ENCODE peak calls at places on chromosome 12, in eight cellular contexts. One of them, this sample, is unnamed.

GRCh38 chr12:1877169-1877878 is 41.1 kb downstream of the CACNA2D4 start:
- DNase-seq in Peyer's patch: no peak
- DNase-seq in transverse colon: no peak
- DNase-seq in mammary epithelial cell: no peak
- DNase-seq in body of pancreas: no peak
- DNase-seq in suprapubic skin: no peak
- DNase-seq in CD4-positive, CD25-positive, alpha-beta regulatory T cell: no peak
- DNase-seq in aorta: no peak
- DNase-seq in this sample: no peak

GRCh38 chr12:75660107-75660530 is 148.7 kb upstream of the KRR1 start:
- DNase-seq in body of pancreas: no peak
- DNase-seq in suprapubic skin: no peak
- DNase-seq in aorta: no peak
- DNase-seq in transverse colon: no peak
- DNase-seq in CD4-positive, CD25-positive, alpha-beta regulatory T cell: peak; percentile 41
- DNase-seq in mammary epithelial cell: peak; percentile 97
- DNase-seq in Peyer's patch: no peak
- DNase-seq in this sample: no peak

GRCh38 chr12:68203460-68203875 is 22.1 kb downstream of the IL26 start:
- DNase-seq in body of pancreas: no peak
- DNase-seq in Peyer's patch: no peak
- DNase-seq in mammary epithelial cell: no peak
- DNase-seq in CD4-positive, CD25-positive, alpha-beta regulatory T cell: peak; percentile 53
- DNase-seq in suprapubic skin: no peak
- DNase-seq in aorta: no peak
- DNase-seq in transverse colon: no peak
- DNase-seq in this sample: no peak

GRCh38 chr12:42140901-42141300 is 3.8 kb downstream of the GXYLT1 start:
- DNase-seq in aorta: no peak
- DNase-seq in Peyer's patch: no peak
- DNase-seq in mammary epithelial cell: peak; percentile 48
- DNase-seq in CD4-positive, CD25-positive, alpha-beta regulatory T cell: no peak
- DNase-seq in suprapubic skin: no peak
- DNase-seq in body of pancreas: no peak
- DNase-seq in transverse colon: no peak
- DNase-seq in this sample: no peak

GRCh38 chr12:112261559-112261958 is 120.7 kb downstream of the HECTD4 start:
- DNase-seq in body of pancreas: no peak
- DNase-seq in Peyer's patch: no peak
- DNase-seq in CD4-positive, CD25-positive, alpha-beta regulatory T cell: no peak
- DNase-seq in aorta: no peak
- DNase-seq in mammary epithelial cell: no peak
- DNase-seq in transverse colon: no peak
- DNase-seq in suprapubic skin: no peak
- DNase-seq in this sample: no peak

GRCh38 chr12:127083028-127083949 is 1183.7 kb upstream of the TMEM132C start:
- DNase-seq in aorta: no peak
- DNase-seq in suprapubic skin: no peak
- DNase-seq in CD4-positive, CD25-positive, alpha-beta regulatory T cell: peak; percentile 77
- DNase-seq in Peyer's patch: peak; percentile 47
- DNase-seq in body of pancreas: peak; percentile 12
- DNase-seq in transverse colon: no peak
- DNase-seq in mammary epithelial cell: peak; percentile 78
- DNase-seq in this sample: no peak

GRCh38 chr12:99043319-99043914 is 398.3 kb downstream of the APAF1 start:
- DNase-seq in suprapubic skin: no peak
- DNase-seq in Peyer's patch: peak; percentile 79
- DNase-seq in mammary epithelial cell: peak; percentile 40
- DNase-seq in body of pancreas: peak; percentile 83
- DNase-seq in transverse colon: peak; percentile 37
- DNase-seq in CD4-positive, CD25-positive, alpha-beta regulatory T cell: peak; percentile 66
- DNase-seq in aorta: peak; percentile 67
- DNase-seq in this sample: peak; percentile 19

GRCh38 chr12:48882325-48882687 is 16.6 kb upstream of the RND1 start:
- DNase-seq in body of pancreas: peak; percentile 20
- DNase-seq in CD4-positive, CD25-positive, alpha-beta regulatory T cell: no peak
- DNase-seq in transverse colon: no peak
- DNase-seq in aorta: peak; percentile 69
- DNase-seq in suprapubic skin: no peak
- DNase-seq in Peyer's patch: no peak
- DNase-seq in mammary epithelial cell: no peak
- DNase-seq in this sample: no peak

GRCh38 chr12:57590536-57590891 is 478 bp upstream of the PIP4K2C start:
- DNase-seq in aorta: no peak
- DNase-seq in suprapubic skin: no peak
- DNase-seq in CD4-positive, CD25-positive, alpha-beta regulatory T cell: no peak
- DNase-seq in body of pancreas: no peak
- DNase-seq in transverse colon: no peak
- DNase-seq in Peyer's patch: no peak
- DNase-seq in mammary epithelial cell: no peak
- DNase-seq in this sample: no peak

GRCh38 chr12:102816816-102817434 is 100.1 kb downstream of the PAH start:
- DNase-seq in body of pancreas: no peak
- DNase-seq in CD4-positive, CD25-positive, alpha-beta regulatory T cell: peak; percentile 21
- DNase-seq in transverse colon: no peak
- DNase-seq in suprapubic skin: no peak
- DNase-seq in Peyer's patch: no peak
- DNase-seq in aorta: no peak
- DNase-seq in mammary epithelial cell: peak; percentile 13
- DNase-seq in this sample: no peak

GRCh38 chr12:95870897-95871296 is 12.1 kb downstream of the SNRPF start:
- DNase-seq in suprapubic skin: no peak
- DNase-seq in aorta: no peak
- DNase-seq in body of pancreas: no peak
- DNase-seq in Peyer's patch: no peak
- DNase-seq in transverse colon: no peak
- DNase-seq in mammary epithelial cell: no peak
- DNase-seq in CD4-positive, CD25-positive, alpha-beta regulatory T cell: no peak
- DNase-seq in this sample: no peak

GRCh38 chr12:31985832-31986231 is 26.6 kb downstream of the RESF1 start:
- DNase-seq in suprapubic skin: no peak
- DNase-seq in aorta: no peak
- DNase-seq in body of pancreas: no peak
- DNase-seq in Peyer's patch: no peak
- DNase-seq in transverse colon: no peak
- DNase-seq in mammary epithelial cell: no peak
- DNase-seq in CD4-positive, CD25-positive, alpha-beta regulatory T cell: no peak
- DNase-seq in this sample: no peak

GRCh38 chr12:110613771-110614684 is at the start of gene TCTN1:
- DNase-seq in body of pancreas: peak; percentile 97
- DNase-seq in transverse colon: peak; percentile 97
- DNase-seq in suprapubic skin: peak; percentile 97
- DNase-seq in aorta: peak; percentile 99
- DNase-seq in Peyer's patch: peak; percentile 99
- DNase-seq in mammary epithelial cell: peak; percentile 90
- DNase-seq in CD4-positive, CD25-positive, alpha-beta regulatory T cell: peak; percentile 97
- DNase-seq in this sample: peak; percentile 97
- H3K27ac ChIP-seq in body of pancreas: peak within 1 kb of the TSS; percentile 44
- H3K27ac ChIP-seq in transverse colon: peak within 1 kb of the TSS; percentile 74
- H3K27ac ChIP-seq in suprapubic skin: no peak within 1 kb of the TSS
- H3K27ac ChIP-seq in aorta: no peak within 1 kb of the TSS
- H3K27ac ChIP-seq in Peyer's patch: peak within 1 kb of the TSS; percentile 71
- H3K27ac ChIP-seq in mammary epithelial cell: peak within 1 kb of the TSS; percentile 79
- H3K27ac ChIP-seq in CD4-positive, CD25-positive, alpha-beta regulatory T cell: peak within 1 kb of the TSS; percentile 78
- H3K27ac ChIP-seq in this sample: peak within 1 kb of the TSS; percentile 61

DNA sequence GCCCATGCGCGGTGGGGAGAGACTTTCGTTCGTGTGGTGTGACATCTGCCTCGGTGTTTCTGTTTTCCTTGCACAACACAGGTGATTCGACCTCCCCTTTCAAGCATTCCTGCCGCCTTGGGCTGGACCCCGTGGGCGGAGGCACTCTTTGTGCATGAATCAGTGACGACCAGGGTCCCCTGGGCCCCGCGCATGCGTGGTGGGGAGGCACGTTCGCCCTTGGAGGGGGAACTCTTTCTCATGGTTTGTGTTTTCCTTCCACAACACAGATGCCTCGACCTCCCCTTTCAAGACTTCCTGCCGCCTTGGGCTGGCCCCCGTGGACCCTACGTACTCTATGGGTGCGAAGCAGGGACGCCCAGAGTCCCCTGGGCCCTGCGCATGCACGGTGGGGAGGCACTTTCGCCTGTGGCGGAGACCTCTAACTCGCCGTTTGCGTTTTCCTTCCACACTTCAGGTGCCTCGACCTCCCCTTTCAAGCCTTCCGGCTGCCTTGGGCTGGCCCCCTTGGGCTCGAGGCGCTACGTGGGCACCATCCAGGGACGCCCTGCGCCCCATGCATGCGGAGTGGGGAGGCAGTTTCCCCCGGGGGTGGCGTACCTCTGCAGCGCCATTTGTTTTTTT is 340.9 kb downstream of the ALG10 start:
- DNase-seq in suprapubic skin: no peak
- DNase-seq in aorta: no peak
- DNase-seq in CD4-positive, CD25-positive, alpha-beta regulatory T cell: no peak
- DNase-seq in transverse colon: no peak
- DNase-seq in Peyer's patch: no peak
- DNase-seq in mammary epithelial cell: no peak
- DNase-seq in body of pancreas: no peak
- DNase-seq in this sample: no peak
- H3K9me3 ChIP-seq in suprapubic skin: peaks cover 33% of the 10 kb centered on the region
- H3K9me3 ChIP-seq in aorta: no peaks in the 10 kb centered on the region
- H3K9me3 ChIP-seq in CD4-positive, CD25-positive, alpha-beta regulatory T cell: no peaks in the 10 kb centered on the region
- H3K9me3 ChIP-seq in transverse colon: peaks cover 13% of the 10 kb centered on the region
- H3K9me3 ChIP-seq in Peyer's patch: no peaks in the 10 kb centered on the region
- H3K9me3 ChIP-seq in mammary epithelial cell: peaks cover 62% of the 10 kb centered on the region
- H3K9me3 ChIP-seq in body of pancreas: peaks cover 85% of the 10 kb centered on the region
- H3K9me3 ChIP-seq in this sample: peaks cover 41% of the 10 kb centered on the region

DNA sequence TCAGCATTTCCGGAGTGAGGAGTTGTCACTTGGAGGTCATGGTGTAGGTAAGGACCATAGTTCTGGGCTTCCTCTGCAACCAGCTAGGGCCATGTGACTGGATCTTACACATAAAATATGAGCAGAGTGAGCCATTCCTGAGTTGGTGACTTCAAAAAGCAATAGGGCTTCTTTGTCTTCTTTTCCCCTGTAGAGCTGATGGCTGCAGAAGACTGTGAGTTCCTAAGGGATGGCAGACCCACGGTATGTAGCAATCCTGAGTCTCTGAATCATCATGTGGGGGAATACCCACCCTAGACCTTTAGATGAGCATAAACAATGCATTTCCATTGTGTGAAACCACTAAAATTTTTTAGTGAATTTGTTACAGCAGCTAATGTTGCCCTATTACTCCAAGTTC is 151.1 kb upstream of the TBX3 start:
- DNase-seq in CD4-positive, CD25-positive, alpha-beta regulatory T cell: no peak
- DNase-seq in body of pancreas: no peak
- DNase-seq in suprapubic skin: no peak
- DNase-seq in transverse colon: no peak
- DNase-seq in mammary epithelial cell: peak; percentile 74
- DNase-seq in aorta: no peak
- DNase-seq in Peyer's patch: no peak
- DNase-seq in this sample: no peak
- H3K27ac ChIP-seq in CD4-positive, CD25-positive, alpha-beta regulatory T cell: no peak overlapping the region
- H3K27ac ChIP-seq in body of pancreas: no peak overlapping the region
- H3K27ac ChIP-seq in suprapubic skin: no peak overlapping the region
- H3K27ac ChIP-seq in transverse colon: no peak overlapping the region
- H3K27ac ChIP-seq in mammary epithelial cell: no peak overlapping the region
- H3K27ac ChIP-seq in aorta: no peak overlapping the region
- H3K27ac ChIP-seq in Peyer's patch: no peak overlapping the region
- H3K27ac ChIP-seq in this sample: no peak overlapping the region

GRCh38 chr12:130465626-130466025 is 127.9 kb downstream of the PIWIL1 start:
- DNase-seq in Peyer's patch: no peak
- DNase-seq in CD4-positive, CD25-positive, alpha-beta regulatory T cell: no peak
- DNase-seq in suprapubic skin: no peak
- DNase-seq in transverse colon: no peak
- DNase-seq in body of pancreas: no peak
- DNase-seq in mammary epithelial cell: no peak
- DNase-seq in aorta: no peak
- DNase-seq in this sample: no peak
- H3K9me3 ChIP-seq in Peyer's patch: no peaks in the 10 kb centered on the region
- H3K9me3 ChIP-seq in CD4-positive, CD25-positive, alpha-beta regulatory T cell: no peaks in the 10 kb centered on the region
- H3K9me3 ChIP-seq in suprapubic skin: peaks cover 10% of the 10 kb centered on the region
- H3K9me3 ChIP-seq in transverse colon: peaks cover 4% of the 10 kb centered on the region
- H3K9me3 ChIP-seq in body of pancreas: peaks cover 6% of the 10 kb centered on the region
- H3K9me3 ChIP-seq in mammary epithelial cell: peaks cover 54% of the 10 kb centered on the region
- H3K9me3 ChIP-seq in aorta: peaks cover 6% of the 10 kb centered on the region
- H3K9me3 ChIP-seq in this sample: peaks cover 4% of the 10 kb centered on the region

GRCh38 chr12:79421236-79421740 is 269.5 kb downstream of the PAWR start:
- DNase-seq in mammary epithelial cell: no peak
- DNase-seq in CD4-positive, CD25-positive, alpha-beta regulatory T cell: no peak
- DNase-seq in Peyer's patch: no peak
- DNase-seq in suprapubic skin: no peak
- DNase-seq in body of pancreas: no peak
- DNase-seq in aorta: no peak
- DNase-seq in transverse colon: no peak
- DNase-seq in this sample: no peak

GRCh38 chr12:79424109-79424721 is 266.5 kb downstream of the PAWR start:
- DNase-seq in mammary epithelial cell: peak; percentile 88
- DNase-seq in suprapubic skin: no peak
- DNase-seq in Peyer's patch: no peak
- DNase-seq in body of pancreas: no peak
- DNase-seq in aorta: no peak
- DNase-seq in CD4-positive, CD25-positive, alpha-beta regulatory T cell: no peak
- DNase-seq in transverse colon: no peak
- DNase-seq in this sample: no peak

GRCh38 chr12:79423560-79423959 is 267.2 kb downstream of the PAWR start:
- DNase-seq in Peyer's patch: no peak
- DNase-seq in body of pancreas: no peak
- DNase-seq in suprapubic skin: no peak
- DNase-seq in transverse colon: no peak
- DNase-seq in aorta: no peak
- DNase-seq in CD4-positive, CD25-positive, alpha-beta regulatory T cell: no peak
- DNase-seq in mammary epithelial cell: no peak
- DNase-seq in this sample: no peak

GRCh38 chr12:79422060-79422812 is 268.5 kb downstream of the PAWR start:
- DNase-seq in mammary epithelial cell: no peak
- DNase-seq in suprapubic skin: no peak
- DNase-seq in aorta: no peak
- DNase-seq in body of pancreas: no peak
- DNase-seq in Peyer's patch: no peak
- DNase-seq in transverse colon: no peak
- DNase-seq in CD4-positive, CD25-positive, alpha-beta regulatory T cell: no peak
- DNase-seq in this sample: no peak

DNA sequence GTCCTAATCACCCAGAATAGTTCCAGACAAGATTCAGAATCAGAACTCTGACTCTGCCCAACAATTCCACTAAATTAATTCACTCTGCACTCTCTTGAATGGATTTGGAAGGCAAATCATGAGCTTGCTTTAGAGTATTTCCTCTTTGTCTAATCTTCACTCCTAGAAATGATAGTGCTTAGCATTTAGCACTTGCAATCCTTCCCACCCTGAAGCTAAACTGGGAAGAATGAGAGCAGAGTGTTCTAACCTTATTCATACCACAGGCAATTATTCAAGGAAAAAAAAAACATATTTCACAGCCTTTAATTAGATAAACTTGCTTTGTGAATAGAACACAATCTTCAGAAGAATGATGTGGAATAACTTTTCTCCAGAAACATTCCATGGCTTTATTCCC is 264.6 kb downstream of the PAWR start:
- DNase-seq in mammary epithelial cell: no peak
- DNase-seq in Peyer's patch: no peak
- DNase-seq in CD4-positive, CD25-positive, alpha-beta regulatory T cell: no peak
- DNase-seq in body of pancreas: no peak
- DNase-seq in transverse colon: no peak
- DNase-seq in suprapubic skin: no peak
- DNase-seq in aorta: no peak
- DNase-seq in this sample: no peak
- H3K27ac ChIP-seq in mammary epithelial cell: no peak overlapping the region
- H3K27ac ChIP-seq in Peyer's patch: no peak overlapping the region
- H3K27ac ChIP-seq in CD4-positive, CD25-positive, alpha-beta regulatory T cell: no peak overlapping the region
- H3K27ac ChIP-seq in body of pancreas: no peak overlapping the region
- H3K27ac ChIP-seq in transverse colon: no peak overlapping the region
- H3K27ac ChIP-seq in suprapubic skin: no peak overlapping the region
- H3K27ac ChIP-seq in aorta: no peak overlapping the region
- H3K27ac ChIP-seq in this sample: no peak overlapping the region